ENCODE peak calls at places on chromosomes 13 and 19, in eight cellular contexts. One of them, this sample, is unnamed.

GRCh38 chr13:107091386-107091785 is 523.4 kb upstream of the ARGLU1 start:
- DNase-seq in dorsolateral prefrontal cortex: no peak
- DNase-seq in upper lobe of right lung: no peak
- DNase-seq in fibroblast of lung: peak
- DNase-seq in thoracic aorta: no peak
- DNase-seq in heart right ventricle: no peak
- DNase-seq in cardiac fibroblast: no peak
- DNase-seq in PC-3: no peak
- DNase-seq in this sample: no peak

GRCh38 chr19:18932216-18932841 is 8.7 kb downstream of the HOMER3 start:
- DNase-seq in heart right ventricle: peak
- DNase-seq in thoracic aorta: peak
- DNase-seq in cardiac fibroblast: peak
- DNase-seq in fibroblast of lung: peak
- DNase-seq in PC-3: peak
- DNase-seq in dorsolateral prefrontal cortex: peak
- DNase-seq in upper lobe of right lung: peak
- DNase-seq in this sample: no peak

GRCh38 chr13:80889829-80890228 is 548.9 kb upstream of the SPRY2 start:
- DNase-seq in thoracic aorta: no peak
- DNase-seq in dorsolateral prefrontal cortex: no peak
- DNase-seq in PC-3: no peak
- DNase-seq in fibroblast of lung: no peak
- DNase-seq in heart right ventricle: no peak
- DNase-seq in upper lobe of right lung: no peak
- DNase-seq in cardiac fibroblast: no peak
- DNase-seq in this sample: no peak

GRCh38 chr13:28239374-28239773 is 101.0 kb downstream of the PAN3 start:
- DNase-seq in cardiac fibroblast: peak
- DNase-seq in thoracic aorta: no peak
- DNase-seq in PC-3: no peak
- DNase-seq in upper lobe of right lung: no peak
- DNase-seq in heart right ventricle: no peak
- DNase-seq in fibroblast of lung: peak
- DNase-seq in dorsolateral prefrontal cortex: no peak
- DNase-seq in this sample: peak

GRCh38 chr13:28574617-28575142 is 79.8 kb upstream of the FLT1 start:
- DNase-seq in fibroblast of lung: peak
- DNase-seq in heart right ventricle: peak
- DNase-seq in PC-3: peak
- DNase-seq in cardiac fibroblast: peak
- DNase-seq in upper lobe of right lung: no peak
- DNase-seq in thoracic aorta: no peak
- DNase-seq in dorsolateral prefrontal cortex: no peak
- DNase-seq in this sample: peak

GRCh38 chr13:66312312-66313087 is 917.6 kb downstream of the PCDH9 start:
- DNase-seq in cardiac fibroblast: peak
- DNase-seq in thoracic aorta: no peak
- DNase-seq in heart right ventricle: no peak
- DNase-seq in upper lobe of right lung: no peak
- DNase-seq in dorsolateral prefrontal cortex: no peak
- DNase-seq in PC-3: peak
- DNase-seq in fibroblast of lung: peak
- DNase-seq in this sample: peak

GRCh38 chr13:36370108-36370429 is 23.9 kb upstream of the SPART start:
- DNase-seq in fibroblast of lung: no peak
- DNase-seq in thoracic aorta: no peak
- DNase-seq in heart right ventricle: peak
- DNase-seq in upper lobe of right lung: no peak
- DNase-seq in dorsolateral prefrontal cortex: peak
- DNase-seq in cardiac fibroblast: no peak
- DNase-seq in PC-3: no peak
- DNase-seq in this sample: no peak

GRCh38 chr13:41370736-41371135 is 59.7 kb downstream of the NAA16 start:
- DNase-seq in cardiac fibroblast: no peak
- DNase-seq in thoracic aorta: no peak
- DNase-seq in PC-3: no peak
- DNase-seq in fibroblast of lung: no peak
- DNase-seq in upper lobe of right lung: no peak
- DNase-seq in heart right ventricle: no peak
- DNase-seq in dorsolateral prefrontal cortex: no peak
- DNase-seq in this sample: no peak

GRCh38 chr13:110520431-110521295 is 40.9 kb downstream of the RAB20 start:
- DNase-seq in dorsolateral prefrontal cortex: peak
- DNase-seq in cardiac fibroblast: peak
- DNase-seq in upper lobe of right lung: peak
- DNase-seq in fibroblast of lung: peak
- DNase-seq in thoracic aorta: peak
- DNase-seq in PC-3: no peak
- DNase-seq in heart right ventricle: peak
- DNase-seq in this sample: no peak

GRCh38 chr19:27744926-27745844 is 1467.8 kb downstream of the UQCRFS1 start:
- DNase-seq in heart right ventricle: no peak
- DNase-seq in cardiac fibroblast: no peak
- DNase-seq in PC-3: no peak
- DNase-seq in upper lobe of right lung: no peak
- DNase-seq in thoracic aorta: no peak
- DNase-seq in fibroblast of lung: no peak
- DNase-seq in dorsolateral prefrontal cortex: no peak
- DNase-seq in this sample: no peak

GRCh38 chr19:1065606-1066109 is 1.3 kb upstream of the ARHGAP45 start:
- DNase-seq in upper lobe of right lung: no peak
- DNase-seq in PC-3: peak
- DNase-seq in fibroblast of lung: no peak
- DNase-seq in dorsolateral prefrontal cortex: no peak
- DNase-seq in cardiac fibroblast: no peak
- DNase-seq in thoracic aorta: no peak
- DNase-seq in heart right ventricle: no peak
- DNase-seq in this sample: no peak

GRCh38 chr19:1068111-1069001 is 1.4 kb downstream of the ARHGAP45 start:
- DNase-seq in fibroblast of lung: no peak
- DNase-seq in cardiac fibroblast: no peak
- DNase-seq in dorsolateral prefrontal cortex: no peak
- DNase-seq in upper lobe of right lung: no peak
- DNase-seq in heart right ventricle: peak
- DNase-seq in PC-3: no peak
- DNase-seq in thoracic aorta: no peak
- DNase-seq in this sample: no peak

GRCh38 chr19:1066251-1066747 is 668 bp upstream of the ARHGAP45 start:
- DNase-seq in upper lobe of right lung: no peak
- DNase-seq in heart right ventricle: no peak
- DNase-seq in PC-3: peak
- DNase-seq in cardiac fibroblast: no peak
- DNase-seq in dorsolateral prefrontal cortex: no peak
- DNase-seq in thoracic aorta: no peak
- DNase-seq in fibroblast of lung: no peak
- DNase-seq in this sample: no peak

GRCh38 chr19:1067341-1068103 is 555 bp downstream of the ARHGAP45 start:
- DNase-seq in heart right ventricle: no peak
- DNase-seq in thoracic aorta: no peak
- DNase-seq in cardiac fibroblast: no peak
- DNase-seq in upper lobe of right lung: no peak
- DNase-seq in PC-3: no peak
- DNase-seq in fibroblast of lung: no peak
- DNase-seq in dorsolateral prefrontal cortex: no peak
- DNase-seq in this sample: no peak

DNA sequence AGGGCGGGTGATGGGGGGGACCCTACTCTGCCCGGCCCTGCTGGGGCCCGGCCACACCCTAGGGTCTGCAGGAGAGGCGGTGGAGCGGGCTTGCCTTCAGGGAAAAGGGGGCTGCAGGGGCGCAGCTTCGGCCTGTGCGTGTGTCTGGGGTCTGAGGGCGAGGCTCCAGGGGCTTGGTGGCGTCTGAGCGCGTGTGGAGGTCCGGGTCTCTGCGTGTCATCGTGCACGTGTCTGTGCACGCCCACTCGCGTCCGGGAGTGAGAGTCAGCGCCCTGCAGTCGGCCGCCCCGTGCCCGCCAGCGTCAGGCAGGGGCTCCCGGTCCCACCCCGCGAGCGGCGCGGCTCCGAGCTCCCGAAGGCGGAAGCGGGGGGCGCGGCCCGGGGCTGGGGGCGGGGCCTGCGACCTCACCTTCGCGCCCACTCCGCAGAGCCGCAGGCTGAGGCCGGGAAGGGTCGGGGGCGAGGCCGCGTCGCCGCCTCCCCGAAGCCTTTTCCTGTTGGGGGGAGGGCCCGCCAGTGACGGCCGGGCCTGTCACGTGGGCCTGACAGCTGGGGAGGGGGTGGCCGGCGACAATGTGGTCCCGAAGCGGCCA is at the start of gene ARHGAP45:
- DNase-seq in upper lobe of right lung: peak
- DNase-seq in PC-3: peak
- DNase-seq in cardiac fibroblast: no peak
- DNase-seq in dorsolateral prefrontal cortex: no peak
- DNase-seq in fibroblast of lung: no peak
- DNase-seq in heart right ventricle: no peak
- DNase-seq in thoracic aorta: no peak
- DNase-seq in this sample: no peak
- H3K4me3 ChIP-seq in upper lobe of right lung: peak
- H3K4me3 ChIP-seq in PC-3: peak
- H3K4me3 ChIP-seq in cardiac fibroblast: peak
- H3K4me3 ChIP-seq in dorsolateral prefrontal cortex: peak
- H3K4me3 ChIP-seq in fibroblast of lung: peak
- H3K4me3 ChIP-seq in heart right ventricle: peak
- H3K4me3 ChIP-seq in thoracic aorta: peak
- H3K4me3 ChIP-seq in this sample: peak

DNA sequence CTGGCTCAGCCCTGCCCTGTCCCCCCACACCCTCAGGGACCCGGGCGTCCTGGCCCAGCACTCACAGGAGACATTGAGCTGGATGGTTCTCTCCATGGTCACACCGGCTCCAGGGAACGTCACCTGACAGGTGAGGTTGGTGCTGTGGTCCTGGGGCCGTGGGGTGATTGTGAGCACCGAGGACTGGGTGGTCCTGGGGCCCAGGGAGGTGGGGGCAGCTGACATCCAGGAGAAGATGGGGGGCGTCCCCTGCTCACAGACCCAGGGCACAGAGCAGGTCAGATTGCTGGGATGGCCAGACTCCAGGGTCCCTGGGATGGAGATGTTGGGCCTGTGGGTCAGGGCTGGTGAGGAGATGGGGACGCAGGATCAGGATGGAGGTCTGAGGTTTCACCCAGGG is 854 bp downstream of the SIGLEC6 start:
- DNase-seq in PC-3: no peak
- DNase-seq in heart right ventricle: no peak
- DNase-seq in thoracic aorta: no peak
- DNase-seq in cardiac fibroblast: no peak
- DNase-seq in upper lobe of right lung: no peak
- DNase-seq in fibroblast of lung: no peak
- DNase-seq in dorsolateral prefrontal cortex: no peak
- DNase-seq in this sample: no peak
- H3K4me3 ChIP-seq in PC-3: no peak
- H3K4me3 ChIP-seq in heart right ventricle: no peak
- H3K4me3 ChIP-seq in thoracic aorta: no peak
- H3K4me3 ChIP-seq in cardiac fibroblast: no peak
- H3K4me3 ChIP-seq in upper lobe of right lung: no peak
- H3K4me3 ChIP-seq in fibroblast of lung: no peak
- H3K4me3 ChIP-seq in dorsolateral prefrontal cortex: no peak
- H3K4me3 ChIP-seq in this sample: no peak

GRCh38 chr19:10575011-10575716 is 6.4 kb upstream of the CDKN2D start:
- DNase-seq in dorsolateral prefrontal cortex: no peak
- DNase-seq in thoracic aorta: no peak
- DNase-seq in fibroblast of lung: no peak
- DNase-seq in heart right ventricle: no peak
- DNase-seq in PC-3: no peak
- DNase-seq in upper lobe of right lung: no peak
- DNase-seq in cardiac fibroblast: no peak
- DNase-seq in this sample: no peak

GRCh38 chr19:10577951-10578350 is 9.2 kb downstream of the AP1M2 start:
- DNase-seq in cardiac fibroblast: no peak
- DNase-seq in upper lobe of right lung: no peak
- DNase-seq in dorsolateral prefrontal cortex: no peak
- DNase-seq in heart right ventricle: no peak
- DNase-seq in PC-3: no peak
- DNase-seq in thoracic aorta: no peak
- DNase-seq in fibroblast of lung: no peak
- DNase-seq in this sample: no peak

GRCh38 chr19:10586396-10586795 is 716 bp downstream of the AP1M2 start:
- DNase-seq in thoracic aorta: no peak
- DNase-seq in fibroblast of lung: no peak
- DNase-seq in cardiac fibroblast: no peak
- DNase-seq in upper lobe of right lung: no peak
- DNase-seq in heart right ventricle: no peak
- DNase-seq in dorsolateral prefrontal cortex: no peak
- DNase-seq in PC-3: no peak
- DNase-seq in this sample: no peak

GRCh38 chr19:10583021-10583776 is 3.9 kb downstream of the AP1M2 start:
- DNase-seq in thoracic aorta: no peak
- DNase-seq in PC-3: no peak
- DNase-seq in cardiac fibroblast: no peak
- DNase-seq in heart right ventricle: no peak
- DNase-seq in fibroblast of lung: no peak
- DNase-seq in upper lobe of right lung: no peak
- DNase-seq in dorsolateral prefrontal cortex: no peak
- DNase-seq in this sample: no peak

DNA sequence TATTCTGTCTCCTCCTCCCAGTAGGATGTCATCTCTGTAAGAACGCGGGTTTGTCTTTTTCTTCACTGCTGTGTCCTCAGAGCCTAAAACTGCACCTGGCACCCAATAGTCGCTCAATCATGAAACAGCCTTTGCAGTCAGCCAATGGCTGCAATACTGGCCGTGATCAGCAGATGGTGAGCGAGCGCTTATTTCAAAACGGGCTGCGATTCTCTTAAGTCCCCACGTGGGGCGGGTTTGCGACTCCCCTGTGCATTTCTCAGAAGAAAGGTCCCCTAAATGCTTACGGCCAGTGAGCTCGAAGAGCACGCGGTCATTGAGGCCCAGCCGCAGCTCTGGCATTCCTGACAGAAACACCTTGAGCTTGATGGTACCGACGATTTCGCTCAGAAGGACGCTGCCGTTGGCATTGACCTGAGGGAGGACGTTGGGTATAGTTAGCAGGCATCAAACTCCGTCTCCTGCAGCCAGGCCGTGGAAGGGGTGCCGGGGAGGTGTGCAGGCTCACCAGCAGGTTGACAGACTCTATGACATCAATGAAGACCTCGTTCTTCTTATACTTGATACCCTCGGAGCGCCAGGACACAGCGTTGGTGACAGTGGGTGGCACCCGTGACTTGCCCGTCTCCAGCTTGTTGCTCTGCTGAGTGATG is 6.0 kb downstream of the AP1M2 start:
- DNase-seq in PC-3: peak
- DNase-seq in heart right ventricle: peak
- DNase-seq in cardiac fibroblast: peak
- DNase-seq in fibroblast of lung: peak
- DNase-seq in dorsolateral prefrontal cortex: peak
- DNase-seq in upper lobe of right lung: peak
- DNase-seq in thoracic aorta: peak
- DNase-seq in this sample: peak
- H3K4me3 ChIP-seq in PC-3: no peak
- H3K4me3 ChIP-seq in heart right ventricle: no peak
- H3K4me3 ChIP-seq in cardiac fibroblast: no peak
- H3K4me3 ChIP-seq in fibroblast of lung: no peak
- H3K4me3 ChIP-seq in dorsolateral prefrontal cortex: no peak
- H3K4me3 ChIP-seq in upper lobe of right lung: no peak
- H3K4me3 ChIP-seq in thoracic aorta: peak
- H3K4me3 ChIP-seq in this sample: no peak

DNA sequence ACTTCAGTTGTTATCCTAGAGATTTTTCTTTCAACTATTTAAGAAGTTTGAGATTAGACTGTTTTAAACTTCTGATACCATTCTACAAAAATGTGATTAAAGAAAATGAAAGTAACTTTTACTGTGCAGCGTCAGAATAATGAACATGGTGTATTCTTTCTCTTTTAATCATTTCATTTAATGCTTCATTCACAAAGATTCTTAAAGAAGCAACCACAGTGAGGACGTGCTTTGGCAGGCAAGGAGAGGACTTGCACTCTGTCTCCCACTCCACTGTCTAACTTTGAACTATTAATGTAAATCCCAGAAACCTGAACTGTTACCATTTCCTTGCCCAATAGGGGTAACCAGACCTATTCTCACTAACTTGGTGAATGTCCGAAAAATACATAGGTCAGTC is 137.0 kb downstream of the KCNRG start:
- DNase-seq in upper lobe of right lung: no peak
- DNase-seq in fibroblast of lung: peak
- DNase-seq in dorsolateral prefrontal cortex: no peak
- DNase-seq in thoracic aorta: no peak
- DNase-seq in heart right ventricle: no peak
- DNase-seq in PC-3: no peak
- DNase-seq in cardiac fibroblast: no peak
- DNase-seq in this sample: no peak
- H3K4me3 ChIP-seq in upper lobe of right lung: peak
- H3K4me3 ChIP-seq in fibroblast of lung: peak
- H3K4me3 ChIP-seq in dorsolateral prefrontal cortex: peak
- H3K4me3 ChIP-seq in thoracic aorta: peak
- H3K4me3 ChIP-seq in heart right ventricle: peak
- H3K4me3 ChIP-seq in PC-3: peak
- H3K4me3 ChIP-seq in cardiac fibroblast: no peak
- H3K4me3 ChIP-seq in this sample: no peak